ENCODE peak calls at places on chromosomes 4 and X, in seven cellular contexts. K is lung, B is RWPE2, Q is cardiac muscle cell, A is H9, C is tibial artery, I is body of pancreas. O is an unnamed sample. For H3K9me3, the result is how much of the 10 kb centered on the place peaks cover.

GRCh38 chr4:113483131-113483530 is 278.4 kb downstream of the CAMK2D start:
- DNase-seq in K (no peak), B (no peak), Q (no peak), A (no peak), C (no peak), I (no peak), O (no peak)

GRCh38 chrX:154508346-154508745 is 7.7 kb downstream of the FAM3A start:
- DNase-seq in K (no peak), B (no peak), Q (no peak), A (no peak), C (no peak), I (no peak), O (no peak)

GRCh38 chrX:132716006-132716405 is 227.2 kb upstream of the MBNL3 start:
- DNase-seq in K (no peak), B (no peak), Q (no peak), A (no peak), C (no peak), I (no peak), O (no peak)

GRCh38 chr4:104022871-104023270 is 303.1 kb upstream of the TACR3 start:
- DNase-seq in K (no peak), B (no peak), Q (no peak), A (no peak), C (no peak), I (no peak), O (no peak)

GRCh38 chr4:10075953-10076391 is 40.6 kb downstream of the WDR1 start:
- DNase-seq in K (no peak), B (peak), Q (no peak), A (no peak), C (peak), I (peak), O (peak)

GRCh38 chr4:132587626-132588025 is 561.5 kb upstream of the PCDH10 start:
- DNase-seq in K (no peak), B (no peak), Q (no peak), A (no peak), C (no peak), I (no peak), O (no peak)

GRCh38 chrX:48676893-48677270 is 6.7 kb upstream of the WAS start:
- DNase-seq in K (no peak), B (no peak), Q (no peak), A (peak), C (no peak), I (no peak), O (peak)

GRCh38 chr4:140296335-140296753 is 77.1 kb upstream of the SCOC start:
- DNase-seq in K (peak), B (no peak), Q (no peak), A (no peak), C (peak), I (peak), O (no peak)

GRCh38 chr4:87241341-87241740 is 20.9 kb upstream of the KLHL8 start:
- DNase-seq in K (no peak), B (no peak), Q (no peak), A (no peak), C (no peak), I (no peak), O (no peak)

GRCh38 chrX:136636121-136636520 is 11.8 kb upstream of the CD40LG start:
- DNase-seq in K (no peak), B (no peak), Q (peak), A (peak), C (no peak), I (no peak), O (no peak)

GRCh38 chr4:102623622-102624021 is 122.5 kb downstream of the NFKB1 start:
- DNase-seq in K (no peak), B (no peak), Q (peak), A (peak), C (no peak), I (no peak), O (no peak)

GRCh38 chrX:10166731-10167149 is 10.0 kb downstream of the CLCN4 start:
- DNase-seq in K (no peak), B (no peak), Q (no peak), A (no peak), C (no peak), I (no peak), O (no peak)

GRCh38 chrX:37767438-37767837 is 12.4 kb upstream of the CYBB start:
- DNase-seq in K (no peak), B (no peak), Q (no peak), A (no peak), C (no peak), I (no peak), O (no peak)

GRCh38 chrX:138026211-138026610 is 460.3 kb downstream of the ZIC3 start:
- DNase-seq in K (no peak), B (no peak), Q (peak), A (no peak), C (no peak), I (no peak), O (no peak)

GRCh38 chrX:42131856-42132255 is 208.5 kb upstream of the CASK start:
- DNase-seq in K (no peak), B (no peak), Q (no peak), A (no peak), C (no peak), I (no peak), O (no peak)

GRCh38 chr4:98626350-98626749 is 32.1 kb downstream of the TSPAN5 start:
- DNase-seq in K (no peak), B (peak), Q (no peak), A (peak), C (peak), I (no peak), O (no peak)

GRCh38 chr4:30946288-30946687 is 226.1 kb downstream of the PCDH7 start:
- DNase-seq in K (no peak), B (no peak), Q (no peak), A (no peak), C (no peak), I (no peak), O (no peak)

GRCh38 chrX:149473966-149474365 is 31.1 kb downstream of the IDS start:
- DNase-seq in K (no peak), B (no peak), Q (no peak), A (no peak), C (no peak), I (no peak), O (no peak)

GRCh38 chr4:44162538-44163270 is 285.9 kb downstream of the KCTD8 start:
- DNase-seq in K (no peak), B (no peak), Q (no peak), A (no peak), C (no peak), I (no peak), O (no peak)

GRCh38 chr4:3515646-3516045 is 16.6 kb downstream of the LRPAP1 start:
- DNase-seq in K (no peak), B (no peak), Q (no peak), A (no peak), C (no peak), I (no peak), O (no peak)

GRCh38 chrX:14801136-14801535 is 71.7 kb downstream of the FANCB start:
- DNase-seq in K (no peak), B (no peak), Q (no peak), A (no peak), C (no peak), I (no peak), O (no peak)

GRCh38 chrX:12972239-12972638 is 2.7 kb upstream of the TMSB4X start:
- DNase-seq in K (no peak), B (no peak), Q (no peak), A (no peak), C (no peak), I (no peak), O (no peak)

GRCh38 chrX:26649534-26649933 is 433.6 kb downstream of the MAGEB5 start:
- DNase-seq in K (no peak), B (no peak), Q (peak), A (no peak), C (no peak), I (no peak), O (no peak)

GRCh38 chr4:141658316-141658715 is 21.9 kb downstream of the IL15 start:
- DNase-seq in K (no peak), B (no peak), Q (no peak), A (no peak), C (no peak), I (no peak), O (no peak)

GRCh38 chr4:89598602-89599001 is 238.4 kb downstream of the SNCA start:
- DNase-seq in K (no peak), B (no peak), Q (no peak), A (no peak), C (no peak), I (no peak), O (no peak)

GRCh38 chr4:177051473-177052060 is 258.1 kb upstream of the NEIL3 start:
- DNase-seq in K (no peak), B (no peak), Q (peak), A (peak), C (no peak), I (peak), O (no peak)

GRCh38 chrX:132665676-132666075 is 176.8 kb upstream of the MBNL3 start:
- DNase-seq in K (no peak), B (no peak), Q (no peak), A (no peak), C (no peak), I (no peak), O (no peak)

GRCh38 chr4:53527930-53528329 is 63.4 kb downstream of the LNX1 start:
- DNase-seq in K (no peak), B (no peak), Q (no peak), A (no peak), C (no peak), I (no peak), O (no peak)

GRCh38 chr4:71404049-71404448 is 65.2 kb downstream of the SLC4A4 start:
- DNase-seq in K (no peak), B (no peak), Q (no peak), A (no peak), C (no peak), I (no peak), O (no peak)

DNA sequence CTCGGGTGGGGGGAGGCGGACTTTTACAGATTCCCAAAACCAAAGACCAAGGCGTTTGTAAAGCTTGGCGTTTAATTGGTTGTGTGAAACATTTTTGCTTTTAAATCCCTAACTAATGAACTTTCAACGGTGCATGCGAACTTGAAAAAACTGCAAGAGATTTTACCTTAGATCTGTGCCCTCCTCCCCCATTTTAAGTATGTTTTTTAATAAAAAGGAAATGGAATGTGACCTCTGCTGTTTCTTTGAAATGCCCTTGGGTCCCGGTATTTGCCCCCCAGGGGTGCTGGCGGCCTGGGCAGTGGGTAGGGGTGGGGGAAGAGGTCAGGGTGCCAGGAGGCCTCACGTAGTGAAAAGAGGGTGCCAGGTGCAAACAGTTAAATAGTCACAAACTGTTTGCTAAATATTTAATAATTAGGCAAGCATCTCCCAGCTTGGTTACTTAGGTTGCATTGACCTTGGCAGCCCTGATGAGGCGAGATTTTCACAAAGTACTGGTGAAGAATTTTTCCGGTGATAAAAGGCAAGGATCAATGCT is 209.8 kb downstream of the NWD2 start:
- DNase-seq in K (no peak), B (no peak), Q (no peak), A (no peak), C (no peak), I (peak), O (no peak)
- H3K9me3 ChIP-seq in K (under half), B (under half), Q (under half), A (under half), C (under half), I (under half), O (under half)

DNA sequence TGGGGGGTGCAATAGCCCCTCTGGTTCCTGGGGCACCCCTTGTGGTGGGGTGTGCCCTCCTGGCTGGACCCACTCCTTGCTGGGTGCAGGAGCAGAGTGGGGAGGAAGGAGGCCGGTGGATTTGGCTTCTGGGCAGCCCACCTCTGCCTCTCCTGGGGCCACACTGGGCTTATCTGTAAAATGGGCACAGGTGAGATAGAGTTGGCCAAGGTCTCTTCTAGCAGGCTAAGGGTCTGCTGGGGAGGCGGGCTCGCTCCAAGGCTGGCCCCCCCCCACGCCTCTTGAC is 12.8 kb downstream of the HMX1 start:
- DNase-seq in K (no peak), B (no peak), Q (no peak), A (no peak), C (no peak), I (no peak), O (no peak)
- H3K9me3 ChIP-seq in K (under half), B (under half), Q (under half), A (under half), C (under half), I (under half), O (under half)

GRCh38 chr4:159768011-159768410 is 665.1 kb downstream of the RAPGEF2 start:
- DNase-seq in K (no peak), B (no peak), Q (no peak), A (no peak), C (no peak), I (no peak), O (no peak)
- H3K9me3 ChIP-seq in K (under half), B (under half), Q (under half), A (under half), C (under half), I (under half), O (under half)

GRCh38 chr4:110624904-110625494 is 2.1 kb upstream of the PITX2 start:
- DNase-seq in K (no peak), B (no peak), Q (no peak), A (no peak), C (no peak), I (no peak), O (no peak)

GRCh38 chr4:110622841-110623709 is at the start of gene PITX2:
- DNase-seq in K (peak), B (peak), Q (peak), A (peak), C (no peak), I (peak), O (no peak)

GRCh38 chr4:110621839-110622751 is 782 bp downstream of the PITX2 start:
- DNase-seq in K (no peak), B (no peak), Q (no peak), A (peak), C (no peak), I (no peak), O (no peak)

GRCh38 chr4:110624016-110624770 is 1.3 kb upstream of the PITX2 start:
- DNase-seq in K (no peak), B (no peak), Q (no peak), A (no peak), C (no peak), I (no peak), O (no peak)

GRCh38 chr4:110623710-110624015 is 786 bp upstream of the PITX2 start:
- DNase-seq in K (no peak), B (no peak), Q (no peak), A (no peak), C (no peak), I (no peak), O (no peak)
- H3K9me3 ChIP-seq in K (under half), B (under half), Q (under half), A (under half), C (under half), I (under half), O (under half)

GRCh38 chrX:145673851-145674250 is 143.8 kb upstream of the SLITRK2 start:
- DNase-seq in K (no peak), B (no peak), Q (no peak), A (no peak), C (no peak), I (no peak), O (no peak)
- H3K9me3 ChIP-seq in K (under half), B (under half), Q (under half), A (under half), C (under half), I (under half), O (under half)

DNA sequence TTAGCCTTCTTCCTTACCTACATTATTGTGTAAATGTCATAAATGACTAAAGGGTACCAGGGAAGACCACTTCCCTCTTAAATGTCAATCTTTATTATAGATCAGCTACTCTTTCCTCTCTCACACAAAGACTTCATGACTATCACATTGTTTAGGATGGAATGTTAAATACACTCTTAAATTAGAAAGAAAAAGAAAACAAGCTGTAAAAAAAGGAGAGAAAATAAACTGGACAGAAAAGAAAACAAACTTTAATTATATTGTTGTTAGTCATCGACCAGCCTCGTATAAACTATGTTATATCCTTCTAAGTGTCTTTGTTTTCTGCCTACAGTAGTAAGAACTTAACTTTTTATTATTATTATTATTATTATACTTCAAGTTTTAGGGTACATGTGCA is 666.4 kb upstream of the NR3C2 start:
- DNase-seq in K (no peak), B (no peak), Q (no peak), A (no peak), C (no peak), I (no peak), O (no peak)
- H3K9me3 ChIP-seq in K (under half), B (under half), Q (under half), A (under half), C (under half), I (under half), O (under half)

GRCh38 chrX:65813245-65813644 is 145.8 kb downstream of the MSN start:
- DNase-seq in K (no peak), B (no peak), Q (no peak), A (no peak), C (no peak), I (no peak), O (no peak)
- H3K9me3 ChIP-seq in K (under half), B (under half), Q (under half), A (under half), C (under half), I (under half), O (under half)

GRCh38 chr4:174996079-174996478 is 77.9 kb downstream of the ADAM29 start:
- DNase-seq in K (no peak), B (no peak), Q (no peak), A (no peak), C (no peak), I (no peak), O (no peak)

GRCh38 chr4:174993916-174994315 is 75.8 kb downstream of the ADAM29 start:
- DNase-seq in K (no peak), B (no peak), Q (no peak), A (no peak), C (no peak), I (no peak), O (no peak)

DNA sequence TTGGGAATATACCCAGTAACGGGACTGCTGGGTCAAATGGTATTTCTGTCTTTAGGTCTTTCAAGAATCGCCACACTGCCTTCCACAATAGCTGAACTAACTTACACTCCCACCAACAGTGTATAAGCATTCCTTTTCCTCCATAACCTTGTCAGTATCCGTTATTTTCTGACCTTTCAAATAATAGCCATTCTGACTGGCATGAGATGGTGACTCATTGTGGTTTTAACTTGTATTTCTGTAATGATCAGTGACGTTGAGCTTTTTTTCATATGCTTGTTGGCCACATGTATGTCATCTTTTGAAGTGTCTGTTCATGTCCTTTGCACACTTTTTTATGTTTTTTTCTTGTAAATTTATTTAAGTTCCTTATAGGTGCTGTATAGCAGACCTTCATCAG is 81.2 kb downstream of the ADAM29 start:
- DNase-seq in K (no peak), B (no peak), Q (no peak), A (no peak), C (no peak), I (no peak), O (no peak)
- H3K9me3 ChIP-seq in K (under half), B (under half), Q (under half), A (under half), C (under half), I (under half), O (under half)

GRCh38 chr4:92254767-92255442 is 48.9 kb upstream of the GRID2 start:
- DNase-seq in K (no peak), B (no peak), Q (no peak), A (peak), C (no peak), I (no peak), O (no peak)
- H3K9me3 ChIP-seq in K (under half), B (under half), Q (under half), A (half or more), C (under half), I (under half), O (under half)

O was measured in T-helper 17 cell.